ENCODE peak calls at places on chromosomes 16 and 17, in ten cellular contexts. N is aorta; M is GM19239; Y is Daoy; L is head of caudate nucleus; K is amniotic stem cell; T is Caki2; U is non-pigmented ciliary epithelial cell; C is caudate nucleus; Q is stimulated activated CD4-positive, alpha-beta T cell treated with anti-CD3 and anti-CD28 coated beads, Interleukin-4, amount 100 ng/mL, for 48 hours. G is an unnamed sample.
A peak's percentile ranks its signal among the peaks of the same experiment; 100 is the strongest.

GRCh38 chr17:32870027-32870670 is 6.8 kb downstream of the MYO1D start:
- DNase-seq in N (no peak), M (no peak), Y (no peak), L (no peak), K (no peak), T (no peak), U (no peak), C (no peak), Q (no peak), G (no peak)

GRCh38 chr16:16073884-16074781 is 124.7 kb downstream of the ABCC1 start:
- DNase-seq in N (no peak), M (no peak), Y (peak; percentile 76), L (no peak), K (peak; percentile 54), T (peak; percentile 92), U (peak; percentile 77), C (no peak), Q (no peak), G (no peak)

GRCh38 chr16:78428193-78428592 is 328.7 kb downstream of the WWOX start:
- DNase-seq in N (no peak), M (no peak), Y (no peak), L (no peak), K (no peak), T (no peak), U (no peak), C (no peak), Q (no peak), G (no peak)

GRCh38 chr17:63136381-63137012 is 170.5 kb downstream of the TANC2 start:
- DNase-seq in N (no peak), M (no peak), Y (no peak), L (no peak), K (no peak), T (no peak), U (no peak), C (no peak), Q (no peak), G (no peak)

GRCh38 chr17:30333503-30334240 is at the start of gene TMIGD1:
- DNase-seq in N (no peak), M (no peak), Y (no peak), L (no peak), K (no peak), T (no peak), U (no peak), C (no peak), Q (no peak), G (no peak)

GRCh38 chr16:12235110-12235509 is 258.6 kb downstream of the SNX29 start:
- DNase-seq in N (no peak), M (no peak), Y (no peak), L (peak; percentile 33), K (no peak), T (no peak), U (no peak), C (no peak), Q (no peak), G (no peak)

GRCh38 chr16:65767125-65767524 is 599.4 kb upstream of the CDH5 start:
- DNase-seq in N (no peak), M (no peak), Y (no peak), L (no peak), K (no peak), T (no peak), U (no peak), C (no peak), Q (no peak), G (no peak)

GRCh38 chr17:67830440-67830839 is 5.1 kb downstream of the BPTF start:
- DNase-seq in N (no peak), M (no peak), Y (no peak), L (no peak), K (no peak), T (no peak), U (no peak), C (no peak), Q (no peak), G (no peak)

GRCh38 chr17:55564077-55564476 is 52.8 kb upstream of the SMIM36 start:
- DNase-seq in N (no peak), M (no peak), Y (no peak), L (no peak), K (no peak), T (no peak), U (no peak), C (no peak), Q (no peak), G (no peak)

GRCh38 chr16:75195811-75196790 is 10.9 kb downstream of the CTRB2 start:
- DNase-seq in N (peak; percentile 64), M (no peak), Y (no peak), L (no peak), K (no peak), T (no peak), U (no peak), C (no peak), Q (no peak), G (no peak)

G was measured in GM12892.